ENCODE peak calls at places on chromosomes 7 and 10, in five cellular contexts. C is effector memory CD8-positive, alpha-beta T cell; L is LHCN-M2; K is gastrocnemius medialis; A is stimulated activated CD4-positive, alpha-beta T cell treated with anti-CD3 and anti-CD28 coated beads, Interleukin-1b, Interleukin-23, amount 100 ng/mL, for 24 hours. B is an unnamed sample.

GRCh38 chr10:72736176-72736795 is 44.3 kb downstream of the MCU start:
- DNase-seq in C (no peak), L (peak; percentile 72), K (no peak), A (no peak), B (no peak)

GRCh38 chr10:24453973-24454372 is 245.0 kb downstream of the KIAA1217 start:
- DNase-seq in C (no peak), L (no peak), K (no peak), A (no peak), B (no peak)

GRCh38 chr10:71729023-71729649 is 9.6 kb upstream of the C10orf105 start:
- DNase-seq in C (no peak), L (no peak), K (peak; percentile 40), A (no peak), B (no peak)

GRCh38 chr10:60495357-60495756 is 105.7 kb upstream of the ANK3 start:
- DNase-seq in C (no peak), L (peak; percentile 57), K (no peak), A (no peak), B (no peak)

GRCh38 chr10:102312683-102313082 is 67.4 kb downstream of the GBF1 start:
- DNase-seq in C (no peak), L (peak; percentile 60), K (peak; percentile 41), A (no peak), B (no peak)

GRCh38 chr7:149144996-149145850 is 2.0 kb upstream of the ZNF398 start:
- DNase-seq in C (no peak), L (no peak), K (no peak), A (no peak), B (no peak)

GRCh38 chr7:157874870-157875229 is 538.0 kb downstream of the DNAJB6 start:
- DNase-seq in C (no peak), L (no peak), K (no peak), A (no peak), B (peak; percentile 30)

GRCh38 chr7:107322015-107322414 is 147.8 kb upstream of the GPR22 start:
- DNase-seq in C (no peak), L (peak; percentile 14), K (no peak), A (no peak), B (no peak)

GRCh38 chr7:518630-519428 is 817 bp downstream of the PDGFA start:
- DNase-seq in C (no peak), L (peak; percentile 85), K (peak; percentile 80), A (peak; percentile 34), B (no peak)

GRCh38 chr7:134473861-134474291 is 15.0 kb upstream of the AKR1B1 start:
- DNase-seq in C (no peak), L (peak; percentile 76), K (peak; percentile 31), A (no peak), B (no peak)

GRCh38 chr7:105621617-105622016 is 40.3 kb upstream of the EFCAB10 start:
- DNase-seq in C (no peak), L (no peak), K (peak; percentile 18), A (no peak), B (no peak)

GRCh38 chr7:494906-495305 is 24.7 kb downstream of the PDGFA start:
- DNase-seq in C (no peak), L (no peak), K (no peak), A (no peak), B (no peak)

GRCh38 chr10:25175527-25176420 is 973 bp downstream of the GPR158 start:
- DNase-seq in C (no peak), L (no peak), K (no peak), A (no peak), B (no peak)

GRCh38 chr7:157348548-157348947 is 11.7 kb downstream of the DNAJB6 start:
- DNase-seq in C (no peak), L (no peak), K (no peak), A (no peak), B (no peak)

GRCh38 chr7:96415293-96415940 is 93.5 kb upstream of the SLC25A13 start:
- DNase-seq in C (no peak), L (no peak), K (no peak), A (no peak), B (no peak)

GRCh38 chr7:81514546-81514945 is 255.3 kb downstream of the HGF start:
- DNase-seq in C (no peak), L (no peak), K (no peak), A (no peak), B (no peak)

GRCh38 chr7:122546496-122546895 is 152.4 kb downstream of the RNF133 start:
- DNase-seq in C (no peak), L (no peak), K (no peak), A (no peak), B (no peak)

GRCh38 chr10:88952647-88953111 is at the start of gene ACTA2:
- DNase-seq in C (no peak), L (peak; percentile 46), K (no peak), A (no peak), B (no peak)

GRCh38 chr7:16365177-16365576 is 56.2 kb downstream of the CRPPA start:
- DNase-seq in C (no peak), L (no peak), K (no peak), A (no peak), B (no peak)

GRCh38 chr7:132576723-132577089 is 436 bp upstream of the PLXNA4 start:
- DNase-seq in C (no peak), L (no peak), K (no peak), A (no peak), B (no peak)

GRCh38 chr7:133358728-133359127 is 105.8 kb downstream of the EXOC4 start:
- DNase-seq in C (no peak), L (peak; percentile 22), K (no peak), A (no peak), B (no peak)

GRCh38 chr10:116125180-116125579 is 147.8 kb downstream of the GFRA1 start:
- DNase-seq in C (no peak), L (no peak), K (no peak), A (no peak), B (no peak)

B was measured in central memory CD4-positive, alpha-beta T cell.